ENCODE peak calls at places on chromosomes 5 and 9, in five cellular contexts. E, R, T, I and H are unnamed samples.

GRCh38 chr9:75111019-75111622 is 22.8 kb downstream of the OSTF1 start:
- DNase-seq in E (no peak), R (no peak), T (no peak), I (no peak), H (no peak)

GRCh38 chr9:95715911-95716435 is 159.5 kb upstream of the ERCC6L2 start:
- DNase-seq in E (no peak), R (no peak), T (no peak), I (no peak), H (no peak)

GRCh38 chr5:179836225-179837019 is 15.7 kb downstream of the SQSTM1 start:
- DNase-seq in E (no peak), R (no peak), T (no peak), I (peak; percentile 27), H (no peak)

GRCh38 chr5:125870271-125870670 is 552.9 kb upstream of the GRAMD2B start:
- DNase-seq in E (no peak), R (peak; percentile 68), T (no peak), I (no peak), H (peak; percentile 38)

GRCh38 chr9:2199999-2200796 is 185.1 kb downstream of the SMARCA2 start:
- DNase-seq in E (no peak), R (no peak), T (no peak), I (no peak), H (no peak)

GRCh38 chr5:124996764-124997077 is 250.3 kb upstream of the ZNF608 start:
- DNase-seq in E (no peak), R (no peak), T (no peak), I (no peak), H (no peak)

GRCh38 chr9:127897194-127897692 is 2.2 kb downstream of the ST6GALNAC6 start:
- DNase-seq in E (peak; percentile 56), R (peak; percentile 81), T (no peak), I (no peak), H (peak; percentile 89)

GRCh38 chr5:154849791-154850201 is 607 bp downstream of the FAXDC2 start:
- DNase-seq in E (no peak), R (no peak), T (no peak), I (no peak), H (no peak)

GRCh38 chr5:157944077-157944633 is 85.2 kb upstream of the CLINT1 start:
- DNase-seq in E (no peak), R (no peak), T (no peak), I (no peak), H (no peak)

GRCh38 chr9:91958179-91958578 is 8.2 kb upstream of the ROR2 start:
- DNase-seq in E (no peak), R (no peak), T (no peak), I (no peak), H (no peak)

GRCh38 chr9:93574900-93575705 is 1.3 kb upstream of the PHF2 start:
- DNase-seq in E (no peak), R (no peak), T (no peak), I (no peak), H (peak; percentile 26)

GRCh38 chr5:131262953-131263541 is 806 bp upstream of the CDC42SE2 start:
- DNase-seq in E (no peak), R (no peak), T (no peak), I (no peak), H (no peak)

GRCh38 chr5:129474544-129474943 is 14.4 kb downstream of the ADAMTS19 start:
- DNase-seq in E (no peak), R (no peak), T (no peak), I (no peak), H (no peak)

GRCh38 chr9:110257097-110257955 is 1.0 kb upstream of the TXN start:
- DNase-seq in E (no peak), R (no peak), T (no peak), I (no peak), H (no peak)

GRCh38 chr5:81783401-81783800 is 32.5 kb upstream of the SSBP2 start:
- DNase-seq in E (no peak), R (no peak), T (no peak), I (no peak), H (no peak)

GRCh38 chr9:98974994-98975712 is 31.4 kb downstream of the COL15A1 start:
- DNase-seq in E (peak; percentile 64), R (peak; percentile 90), T (peak; percentile 70), I (peak; percentile 77), H (peak; percentile 94)

GRCh38 chr5:138366556-138367382 is 14.3 kb downstream of the KDM3B start:
- DNase-seq in E (no peak), R (no peak), T (no peak), I (no peak), H (no peak)

GRCh38 chr9:124239249-124240073 is 18.3 kb upstream of the NEK6 start:
- DNase-seq in E (no peak), R (no peak), T (no peak), I (no peak), H (no peak)

GRCh38 chr5:79513519-79514390 is at the start of gene HOMER1:
- DNase-seq in E (peak; percentile 62), R (peak; percentile 85), T (no peak), I (peak; percentile 46), H (peak; percentile 90)

GRCh38 chr5:95881833-95882232 is 59.3 kb upstream of the GLRX start:
- DNase-seq in E (no peak), R (no peak), T (no peak), I (no peak), H (no peak)

GRCh38 chr9:5582835-5583195 is 46.1 kb upstream of the RIC1 start:
- DNase-seq in E (no peak), R (no peak), T (no peak), I (no peak), H (no peak)

GRCh38 chr5:140220698-140221064 is 45.7 kb downstream of the CYSTM1 start:
- DNase-seq in E (no peak), R (no peak), T (no peak), I (no peak), H (no peak)

GRCh38 chr5:76104027-76104426 is 20.8 kb downstream of the SV2C start:
- DNase-seq in E (no peak), R (no peak), T (no peak), I (no peak), H (no peak)

GRCh38 chr5:88606626-88607025 is 276.4 kb downstream of the MEF2C start:
- DNase-seq in E (no peak), R (no peak), T (no peak), I (no peak), H (no peak)

GRCh38 chr5:147805030-147805454 is 22.5 kb upstream of the JAKMIP2 start:
- DNase-seq in E (no peak), R (no peak), T (no peak), I (no peak), H (no peak)

GRCh38 chr5:96761618-96762017 is 46.1 kb downstream of the ERAP1 start:
- DNase-seq in E (no peak), R (no peak), T (no peak), I (no peak), H (no peak)

GRCh38 chr5:113678924-113679575 is 165.6 kb downstream of the YTHDC2 start:
- DNase-seq in E (peak; percentile 1), R (peak; percentile 46), T (no peak), I (no peak), H (peak; percentile 61)

GRCh38 chr5:137734962-137735530 is 843 bp downstream of the KLHL3 start:
- DNase-seq in E (no peak), R (peak; percentile 30), T (no peak), I (no peak), H (no peak)

GRCh38 chr5:119578937-119579336 is 50.4 kb upstream of the FAM170A start:
- DNase-seq in E (no peak), R (peak; percentile 45), T (peak; percentile 61), I (no peak), H (peak; percentile 52)

GRCh38 chr5:14574891-14575496 is 6.6 kb upstream of the OTULINL start:
- DNase-seq in E (no peak), R (no peak), T (no peak), I (no peak), H (peak; percentile 58)

GRCh38 chr9:92607088-92607487 is 62.8 kb downstream of the IPPK start:
- DNase-seq in E (no peak), R (no peak), T (no peak), I (no peak), H (no peak)

GRCh38 chr5:17365756-17366155 is 132.3 kb upstream of the TAF11L2 start:
- DNase-seq in E (peak; percentile 74), R (peak; percentile 53), T (no peak), I (no peak), H (no peak)

GRCh38 chr9:117178596-117179111 is 236.2 kb downstream of the ASTN2 start:
- DNase-seq in E (no peak), R (peak; percentile 78), T (no peak), I (no peak), H (peak; percentile 77)

GRCh38 chr5:159179556-159180305 is 29.6 kb downstream of the RNF145 start:
- DNase-seq in E (no peak), R (no peak), T (no peak), I (no peak), H (no peak)

GRCh38 chr5:78530342-78531096 is 118.1 kb downstream of the LHFPL2 start:
- DNase-seq in E (peak; percentile 18), R (no peak), T (no peak), I (no peak), H (no peak)